ENCODE peak calls at places on chromosomes 3 and 15, in four cellular contexts. W is IMR-90, O is uterus, Y is breast epithelium. X is an unnamed sample.

GRCh38 chr3:10469406-10470119 is 35.8 kb downstream of the ATP2B2 start:
- DNase-seq in O (no peak), Y (no peak), W (no peak), X (no peak)

GRCh38 chr15:47384316-47384715 is 333.0 kb upstream of the SEMA6D start:
- DNase-seq in O (no peak), Y (no peak), W (peak), X (no peak)

GRCh38 chr3:34207826-34208225 is 409.4 kb downstream of the PDCD6IP start:
- DNase-seq in O (no peak), W (no peak), Y (no peak), X (no peak)

GRCh38 chr3:9399746-9400145 is 2.3 kb downstream of the SETD5 start:
- DNase-seq in O (peak), W (peak), Y (peak), X (peak)

GRCh38 chr3:106566277-106566676 is 697.5 kb upstream of the CBLB start:
- DNase-seq in Y (no peak), W (no peak), O (no peak), X (no peak)

GRCh38 chr15:77063249-77063648 is 7.7 kb downstream of the TSPAN3 start:
- DNase-seq in O (no peak), Y (no peak), W (no peak), X (no peak)

GRCh38 chr3:169836058-169836941 is 23.6 kb upstream of the LRRC34 start:
- DNase-seq in W (peak), Y (no peak), O (no peak), X (no peak)

GRCh38 chr15:65939901-65940617 is 70.8 kb downstream of the RAB11A start:
- DNase-seq in Y (no peak), W (peak), O (no peak), X (no peak)

GRCh38 chr3:197555281-197556261 is at the start of gene BDH1:
- DNase-seq in W (no peak), Y (no peak), O (peak), X (no peak)

GRCh38 chr3:78708565-78709073 is 1059.2 kb downstream of the ROBO1 start:
- DNase-seq in O (no peak), Y (no peak), W (no peak), X (no peak)

GRCh38 chr3:67414740-67415139 is 239.7 kb downstream of the SUCLG2 start:
- DNase-seq in Y (no peak), O (no peak), W (no peak), X (no peak)

GRCh38 chr3:6965881-6966280 is 105.0 kb downstream of the GRM7 start:
- DNase-seq in O (no peak), Y (no peak), W (no peak), X (no peak)

GRCh38 chr3:129453732-129454131 is 13.7 kb downstream of the IFT122 start:
- DNase-seq in Y (no peak), O (no peak), W (peak), X (no peak)

GRCh38 chr3:94101860-94102259 is 39.0 kb downstream of the NSUN3 start:
- DNase-seq in O (no peak), Y (no peak), W (peak), X (no peak)

GRCh38 chr15:100224206-100225185 is 117.3 kb downstream of the ADAMTS17 start:
- DNase-seq in O (no peak), Y (no peak), W (no peak), X (no peak)

GRCh38 chr3:146037697-146038096 is 123.3 kb downstream of the PLOD2 start:
- DNase-seq in W (peak), Y (no peak), O (no peak), X (no peak)

GRCh38 chr3:71565326-71565725 is 18.2 kb downstream of the FOXP1 start:
- DNase-seq in W (no peak), O (no peak), Y (no peak), X (no peak)

GRCh38 chr3:55486101-55486856 is 827 bp downstream of the WNT5A start:
- DNase-seq in W (peak), Y (peak), O (peak), X (no peak)

GRCh38 chr3:55484191-55484644 is 2.9 kb downstream of the WNT5A start:
- DNase-seq in O (no peak), Y (no peak), W (no peak), X (no peak)

GRCh38 chr3:55483196-55484095 is 3.7 kb downstream of the WNT5A start:
- DNase-seq in O (no peak), Y (no peak), W (no peak), X (no peak)

GRCh38 chr3:55485208-55485791 is 1.8 kb downstream of the WNT5A start:
- DNase-seq in Y (peak), W (peak), O (peak), X (no peak)

DNA sequence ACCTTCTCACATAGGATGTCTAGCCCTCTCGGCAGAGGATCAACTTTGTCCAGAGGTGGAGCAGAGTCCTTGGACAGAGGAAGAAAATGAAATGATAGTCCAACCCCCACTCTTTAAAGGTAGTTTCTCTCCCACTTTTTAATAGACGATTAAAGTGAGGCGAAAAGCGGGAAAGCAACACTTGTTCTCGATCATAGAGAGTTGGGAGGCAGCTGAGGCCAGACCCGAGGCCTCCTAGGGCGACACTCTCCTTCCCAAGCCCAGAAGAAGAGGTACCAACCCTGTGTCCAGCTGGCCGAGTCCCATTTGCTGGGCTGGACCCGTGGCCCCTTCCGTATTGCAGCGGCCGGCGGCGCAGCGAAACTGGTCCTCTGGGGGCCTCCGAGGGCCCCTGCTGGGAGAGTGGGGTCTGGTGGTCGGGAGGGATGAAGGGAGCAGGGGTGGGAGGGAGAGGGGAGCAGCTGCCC is 2.3 kb downstream of the WNT5A start:
- DNase-seq in O (peak), W (no peak), Y (no peak), X (no peak)
- H3K4me3 ChIP-seq in O (peak), W (peak), Y (peak), X (peak)

GRCh38 chr15:98799991-98800390 is 151.7 kb downstream of the IGF1R start:
- DNase-seq in Y (no peak), O (no peak), W (no peak), X (peak)

GRCh38 chr15:98800437-98801233 is 152.3 kb downstream of the IGF1R start:
- DNase-seq in W (peak), O (peak), Y (no peak), X (peak)

GRCh38 chr15:98802187-98802586 is 153.8 kb downstream of the IGF1R start:
- DNase-seq in Y (no peak), O (no peak), W (no peak), X (no peak)

GRCh38 chr15:98799461-98799971 is 151.2 kb downstream of the IGF1R start:
- DNase-seq in O (no peak), W (peak), Y (no peak), X (peak)

DNA sequence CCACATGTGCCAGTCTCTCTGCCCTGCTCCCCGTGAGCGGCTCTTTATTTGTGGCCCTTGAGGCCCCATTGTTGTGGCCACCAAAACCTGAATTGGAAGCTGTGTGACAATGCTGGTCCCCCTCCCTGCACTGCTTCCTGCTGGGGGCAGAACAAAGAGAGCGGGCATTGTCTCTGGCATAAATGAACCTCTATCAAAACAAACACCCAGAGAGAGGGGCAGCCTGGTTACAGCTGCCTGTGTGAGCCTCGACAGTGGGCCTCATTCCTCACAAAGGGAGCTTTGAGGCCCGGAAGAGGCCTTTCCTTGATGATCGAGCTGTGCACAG is 152.9 kb downstream of the IGF1R start:
- DNase-seq in W (no peak), Y (no peak), O (no peak), X (peak)
- H3K27ac ChIP-seq in W (peak), Y (peak), O (peak), X (peak)

GRCh38 chr3:31444220-31445142 is 88.2 kb upstream of the STT3B start:
- DNase-seq in W (no peak), O (no peak), Y (no peak), X (no peak)

GRCh38 chr3:31448882-31449243 is 83.9 kb upstream of the STT3B start:
- DNase-seq in Y (no peak), O (no peak), W (no peak), X (no peak)

GRCh38 chr3:31445701-31446100 is 87.0 kb upstream of the STT3B start:
- DNase-seq in W (no peak), Y (no peak), O (no peak), X (no peak)

GRCh38 chr3:31448035-31448881 is 84.5 kb upstream of the STT3B start:
- DNase-seq in W (peak), O (no peak), Y (no peak), X (no peak)

GRCh38 chr3:31446411-31446810 is 86.3 kb upstream of the STT3B start:
- DNase-seq in W (no peak), Y (no peak), O (no peak), X (no peak)
- H3K4me3 ChIP-seq in W (no peak), Y (no peak), O (no peak), X (no peak)

DNA sequence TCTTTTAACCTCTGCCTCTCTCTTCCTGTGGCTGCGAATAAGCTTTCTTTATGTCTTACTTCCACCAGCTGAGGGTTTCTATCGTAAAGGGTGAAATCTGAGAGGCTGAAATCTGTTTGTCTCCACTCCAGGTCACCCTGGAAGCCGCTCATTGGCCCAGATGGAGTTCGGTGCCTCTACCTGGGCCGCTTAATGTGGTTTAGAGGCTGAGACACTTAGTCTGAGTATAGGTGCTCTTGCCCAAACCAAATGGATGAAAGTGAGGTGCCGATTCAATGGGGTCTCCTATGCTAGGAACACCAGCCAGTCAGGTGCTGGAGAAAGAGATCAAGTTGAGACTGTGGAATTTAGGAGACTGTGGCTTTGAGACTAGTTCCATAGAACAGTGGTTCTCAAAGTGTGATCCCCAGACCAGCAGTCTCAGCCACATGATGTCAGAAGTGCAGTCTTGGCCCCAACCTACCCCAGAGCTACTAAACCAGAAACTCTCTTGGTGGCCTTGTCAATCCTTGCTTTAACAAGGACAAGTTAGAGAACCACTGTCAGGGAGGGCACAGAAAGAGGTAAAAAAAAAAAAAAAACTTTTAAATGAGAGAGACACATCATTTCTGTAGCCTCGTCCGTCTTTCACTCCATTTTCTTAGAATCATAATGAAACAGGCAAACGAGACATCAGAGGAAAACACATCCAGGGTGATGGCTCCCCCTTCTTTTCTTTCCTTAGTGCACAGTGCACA is 54.9 kb upstream of the CCR2 start:
- DNase-seq in Y (no peak), W (no peak), O (no peak), X (no peak)
- H3K27ac ChIP-seq in Y (no peak), W (no peak), O (no peak), X (no peak)

GRCh38 chr15:80061581-80061980 is 2.1 kb downstream of the ZFAND6 start:
- DNase-seq in W (peak), O (no peak), Y (no peak), X (no peak)
- H3K4me3 ChIP-seq in W (no peak), O (peak), Y (peak), X (no peak)

GRCh38 chr15:33244471-33244870 is 50.0 kb upstream of the FMN1 start:
- DNase-seq in W (no peak), Y (no peak), O (no peak), X (no peak)
- H3K27ac ChIP-seq in W (no peak), Y (no peak), O (no peak), X (no peak)

GRCh38 chr15:62631325-62631724 is 411.2 kb upstream of the TPM1 start:
- DNase-seq in O (no peak), W (no peak), Y (no peak), X (no peak)

GRCh38 chr15:62626903-62627302 is 415.6 kb upstream of the TPM1 start:
- DNase-seq in W (no peak), Y (no peak), O (no peak), X (no peak)

GRCh38 chr15:62624541-62625399 is 417.8 kb upstream of the TPM1 start:
- DNase-seq in W (peak), O (peak), Y (no peak), X (no peak)

GRCh38 chr15:62622775-62623174 is 419.8 kb upstream of the TPM1 start:
- DNase-seq in Y (no peak), W (no peak), O (no peak), X (no peak)

GRCh38 chr15:62625421-62626033 is 417.0 kb upstream of the TPM1 start:
- DNase-seq in W (peak), Y (no peak), O (no peak), X (no peak)
- H3K4me3 ChIP-seq in W (no peak), Y (no peak), O (no peak), X (no peak)

GRCh38 chr15:44034334-44034733 is 160.7 kb downstream of the FRMD5 start:
- DNase-seq in W (no peak), Y (no peak), O (no peak), X (no peak)

GRCh38 chr15:44038801-44039200 is 156.3 kb downstream of the FRMD5 start:
- DNase-seq in W (peak), O (no peak), Y (no peak), X (no peak)

GRCh38 chr15:44035781-44036699 is 159.0 kb downstream of the FRMD5 start:
- DNase-seq in W (peak), Y (no peak), O (no peak), X (no peak)

GRCh38 chr15:44033894-44034293 is 161.2 kb downstream of the FRMD5 start:
- DNase-seq in Y (no peak), W (peak), O (no peak), X (no peak)

GRCh38 chr15:44034933-44035624 is 160.0 kb downstream of the FRMD5 start:
- DNase-seq in Y (no peak), W (peak), O (no peak), X (no peak)
- H3K27ac ChIP-seq in Y (no peak), W (no peak), O (no peak), X (peak)

X was measured in coronary artery.